ENCODE peak calls at places on chromosomes 4 and X, in five cellular contexts. O, R, D, J and I are unnamed samples.
A peak's percentile ranks its signal among the peaks of the same experiment; 100 is the strongest.

GRCh38 chrX:136170109-136170800 is 22.9 kb downstream of the FHL1 start:
- DNase-seq in O (peak; percentile 53), R (no peak), D (no peak), J (no peak), I (no peak)

GRCh38 chr4:71860643-71861042 is 76.8 kb upstream of the GC start:
- DNase-seq in O (peak; percentile 13), R (no peak), D (no peak), J (no peak), I (no peak)

GRCh38 chrX:94751611-94752010 is 1077.6 kb downstream of the FAM133A start:
- DNase-seq in O (no peak), R (peak; percentile 13), D (no peak), J (no peak), I (no peak)

GRCh38 chr4:139455187-139455586 is 1.3 kb downstream of the RAB33B start:
- DNase-seq in O (no peak), R (no peak), D (no peak), J (no peak), I (no peak)

GRCh38 chrX:34778961-34779360 is 121.9 kb upstream of the TMEM47 start:
- DNase-seq in O (peak; percentile 67), R (no peak), D (no peak), J (peak; percentile 62), I (no peak)

GRCh38 chr4:128379860-128380259 is 92.2 kb upstream of the PGRMC2 start:
- DNase-seq in O (peak; percentile 42), R (peak; percentile 66), D (no peak), J (peak; percentile 28), I (no peak)

GRCh38 chr4:85823295-85823694 is 348.3 kb downstream of the ARHGAP24 start:
- DNase-seq in O (peak; percentile 50), R (no peak), D (no peak), J (peak; percentile 3), I (peak; percentile 22)

GRCh38 chr4:148196168-148196567 is 246.0 kb downstream of the NR3C2 start:
- DNase-seq in O (no peak), R (peak; percentile 58), D (no peak), J (peak; percentile 39), I (no peak)

GRCh38 chr4:1676605-1677525 is 7.2 kb downstream of the FAM53A start:
- DNase-seq in O (no peak), R (no peak), D (no peak), J (no peak), I (no peak)

GRCh38 chr4:187232201-187232600 is 508.5 kb upstream of the FAT1 start:
- DNase-seq in O (no peak), R (no peak), D (no peak), J (no peak), I (no peak)

GRCh38 chr4:21211836-21212235 is 511.6 kb downstream of the PACRGL start:
- DNase-seq in O (no peak), R (no peak), D (no peak), J (no peak), I (peak; percentile 41)

GRCh38 chr4:102299708-102300107 is 45.6 kb downstream of the SLC39A8 start:
- DNase-seq in O (peak; percentile 43), R (peak; percentile 65), D (peak; percentile 1), J (peak; percentile 61), I (peak; percentile 15)

GRCh38 chr4:24266951-24267577 is 317.3 kb downstream of the DHX15 start:
- DNase-seq in O (peak; percentile 64), R (no peak), D (no peak), J (peak; percentile 11), I (no peak)

GRCh38 chr4:19791422-19792113 is 460.1 kb upstream of the SLIT2 start:
- DNase-seq in O (peak; percentile 7), R (no peak), D (no peak), J (peak; percentile 11), I (no peak)

GRCh38 chrX:72245461-72246089 is 6.7 kb upstream of the ERCC6L start:
- DNase-seq in O (peak; percentile 57), R (peak; percentile 82), D (peak; percentile 60), J (peak; percentile 60), I (peak; percentile 51)

GRCh38 chrX:129825746-129826505 is 17.8 kb downstream of the ZDHHC9 start:
- DNase-seq in O (no peak), R (no peak), D (no peak), J (no peak), I (no peak)

GRCh38 chrX:40158036-40158706 is 60.4 kb upstream of the BCOR start:
- DNase-seq in O (no peak), R (peak; percentile 88), D (peak; percentile 29), J (no peak), I (peak; percentile 60)

GRCh38 chrX:103879339-103879738 is 47.3 kb upstream of the RAB9B start:
- DNase-seq in O (peak; percentile 5), R (no peak), D (no peak), J (peak; percentile 58), I (no peak)

GRCh38 chr4:123449362-123449761 is 52.8 kb downstream of the SPRY1 start:
- DNase-seq in O (no peak), R (no peak), D (no peak), J (no peak), I (no peak)

GRCh38 chr4:145177906-145178538 is 2.4 kb downstream of the OTUD4 start:
- DNase-seq in O (peak; percentile 43), R (no peak), D (no peak), J (peak; percentile 55), I (no peak)